ENCODE peak calls at places on chromosomes 5 and 9, in six cellular contexts. J is A549; S is lower lobe of right lung; R is heart right ventricle; P is CD4-positive, CD25-positive, alpha-beta regulatory T cell; G is CD4-positive, alpha-beta memory T cell. L is an unnamed sample.

GRCh38 chr5:160547061-160547460 is 125.4 kb downstream of the PTTG1 start:
- DNase-seq in S (no peak), R (no peak), P (no peak), J (no peak), G (no peak), L (no peak)

GRCh38 chr5:493758-494157 is 30.5 kb downstream of the SLC9A3 start:
- DNase-seq in S (no peak), R (no peak), G (no peak), P (no peak), J (no peak), L (no peak)

GRCh38 chr9:9790216-9790872 is 822.5 kb downstream of the PTPRD start:
- DNase-seq in P (peak; percentile 2), S (no peak), R (no peak), J (no peak), G (no peak), L (no peak)

GRCh38 chr5:147084702-147085101 is 150.1 kb upstream of the STK32A start:
- DNase-seq in R (no peak), G (no peak), S (no peak), J (no peak), P (no peak), L (no peak)

GRCh38 chr5:154111214-154111613 is 72.4 kb downstream of the MFAP3 start:
- DNase-seq in R (no peak), J (no peak), G (no peak), S (no peak), P (no peak), L (no peak)

GRCh38 chr9:111108946-111109345 is 70.7 kb upstream of the LPAR1 start:
- DNase-seq in G (no peak), P (no peak), J (no peak), S (no peak), R (no peak), L (no peak)

GRCh38 chr5:56766926-56767325 is 48.4 kb upstream of the MAP3K1 start:
- DNase-seq in P (no peak), R (no peak), S (no peak), G (no peak), J (no peak), L (no peak)

GRCh38 chr5:72178910-72179815 is 71.9 kb downstream of the MAP1B start:
- DNase-seq in S (no peak), R (peak; percentile 58), J (peak; percentile 17), G (no peak), P (no peak), L (peak; percentile 26)

GRCh38 chr5:120152472-120152871 is 311.6 kb upstream of the PRR16 start:
- DNase-seq in G (no peak), R (no peak), P (no peak), J (no peak), S (no peak), L (no peak)

GRCh38 chr9:8804618-8805017 is 1005.0 kb upstream of the DMAC1 start:
- DNase-seq in S (no peak), J (no peak), P (no peak), R (no peak), G (no peak), L (no peak)

GRCh38 chr5:1500411-1501091 is 23.2 kb downstream of the LPCAT1 start:
- DNase-seq in R (peak; percentile 66), P (no peak), G (no peak), S (peak; percentile 81), J (no peak), L (peak; percentile 58)

GRCh38 chr5:129459485-129460120 is 495 bp upstream of the ADAMTS19 start:
- DNase-seq in P (no peak), G (no peak), R (no peak), S (no peak), J (no peak), L (peak; percentile 20)

GRCh38 chr9:99977042-99977792 is 70.8 kb downstream of the STX17 start:
- DNase-seq in R (no peak), S (no peak), J (no peak), G (no peak), P (no peak), L (no peak)

GRCh38 chr5:68962632-68963484 is 131.0 kb upstream of the SLC30A5 start:
- DNase-seq in R (peak; percentile 77), S (no peak), J (peak; percentile 70), P (no peak), G (no peak), L (peak; percentile 35)

GRCh38 chr9:134192311-134192950 is 28.1 kb upstream of the RNU6ATAC start:
- DNase-seq in S (peak; percentile 20), G (no peak), R (no peak), J (no peak), P (no peak), L (no peak)

GRCh38 chr9:75417471-75417870 is 329.2 kb downstream of the OSTF1 start:
- DNase-seq in R (no peak), G (no peak), S (no peak), P (no peak), J (no peak), L (no peak)

GRCh38 chr5:1217596-1218206 is 7.5 kb upstream of the SLC6A18 start:
- DNase-seq in S (no peak), G (no peak), J (no peak), R (no peak), P (no peak), L (no peak)

GRCh38 chr5:144247131-144247530 is 76.5 kb downstream of the KCTD16 start:
- DNase-seq in S (no peak), P (no peak), G (no peak), J (no peak), R (no peak), L (no peak)

GRCh38 chr5:150464554-150465012 is 15.0 kb upstream of the RPS14 start:
- DNase-seq in J (no peak), R (peak; percentile 70), G (no peak), S (no peak), P (no peak), L (no peak)

GRCh38 chr9:87336407-87336806 is 161.3 kb upstream of the DAPK1 start:
- DNase-seq in J (peak; percentile 13), P (no peak), G (no peak), S (no peak), R (no peak), L (no peak)

GRCh38 chr9:16277471-16277870 is 593.0 kb downstream of the BNC2 start:
- DNase-seq in S (no peak), P (no peak), G (no peak), J (no peak), R (no peak), L (no peak)

GRCh38 chr9:76087978-76088377 is 197.5 kb downstream of the PCSK5 start:
- DNase-seq in R (no peak), P (no peak), J (no peak), G (no peak), S (no peak), L (no peak)

DNA sequence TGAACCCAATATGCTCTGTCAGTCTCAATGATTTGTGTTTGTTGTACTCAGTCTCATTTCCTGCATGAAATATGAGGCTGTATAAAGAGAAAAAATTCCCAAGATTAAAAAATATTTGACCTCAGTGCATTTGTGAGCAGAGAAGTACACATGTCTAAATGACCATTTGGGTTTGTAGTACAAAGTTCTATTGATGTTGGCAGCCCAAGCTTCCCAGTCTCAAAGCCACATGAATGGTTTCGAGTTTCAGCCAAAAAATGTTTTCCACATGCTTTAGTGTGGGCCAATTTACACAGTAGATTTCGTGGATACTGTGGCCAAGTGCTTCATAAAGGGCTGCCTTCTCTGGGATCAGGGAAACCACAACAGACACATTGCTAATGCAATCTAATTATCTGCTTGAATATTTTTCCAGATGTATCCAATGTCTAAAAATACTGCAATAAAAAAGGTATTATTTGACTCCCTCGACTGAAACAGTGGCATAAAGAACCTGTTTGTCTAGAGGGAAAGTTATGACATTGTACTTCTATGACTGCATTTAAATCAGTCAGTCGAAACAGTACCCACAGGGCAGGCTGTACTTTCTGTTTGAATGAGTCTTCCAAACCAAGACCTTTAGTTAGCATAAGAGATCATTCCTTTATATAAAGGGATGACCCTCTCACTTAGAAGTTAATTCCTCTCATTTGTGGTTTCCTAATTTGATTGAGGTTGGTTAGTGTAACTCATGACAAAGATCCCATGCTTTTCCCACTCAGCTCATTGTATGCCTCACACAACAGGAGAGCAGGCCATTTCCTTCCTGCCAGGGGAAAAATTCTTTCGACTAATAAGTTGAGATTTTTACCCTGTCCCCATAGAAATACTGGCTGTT is 500.4 kb downstream of the SPATA31D1 start:
- DNase-seq in S (no peak), G (no peak), R (peak; percentile 72), P (no peak), J (no peak), L (no peak)
- H3K27ac ChIP-seq in S (peak overlapping the region; percentile 22), G (no peak overlapping the region), R (peak overlapping the region; percentile 75), P (no peak overlapping the region), J (no peak overlapping the region), L (peak overlapping the region; percentile 61)

GRCh38 chr5:73654171-73654811 is 28.3 kb downstream of the ARHGEF28 start:
- DNase-seq in G (no peak), S (no peak), P (no peak), J (no peak), R (no peak), L (no peak)
- H3K27ac ChIP-seq in G (no peak overlapping the region), S (no peak overlapping the region), P (no peak overlapping the region), J (peak overlapping the region; percentile 78), R (no peak overlapping the region), L (no peak overlapping the region)

GRCh38 chr5:151675956-151676712 is 10.6 kb downstream of the SPARC start:
- DNase-seq in G (no peak), P (no peak), J (no peak), S (no peak), R (no peak), L (no peak)
- H3K27ac ChIP-seq in G (no peak overlapping the region), P (no peak overlapping the region), J (peak overlapping the region; percentile 11), S (peak overlapping the region; percentile 75), R (peak overlapping the region; percentile 87), L (peak overlapping the region; percentile 33)

GRCh38 chr5:136192015-136192525 is 892 bp downstream of the SMIM32 start:
- DNase-seq in G (no peak), R (no peak), J (no peak), P (no peak), S (no peak), L (no peak)

GRCh38 chr5:136193396-136193935 is 504 bp upstream of the SMIM32 start:
- DNase-seq in G (no peak), J (no peak), S (no peak), R (no peak), P (no peak), L (no peak)

GRCh38 chr5:136191304-136192014 is 1.5 kb downstream of the SMIM32 start:
- DNase-seq in G (no peak), R (no peak), S (no peak), J (no peak), P (no peak), L (no peak)

GRCh38 chr5:136194611-136195010 is 1.6 kb upstream of the SMIM32 start:
- DNase-seq in R (no peak), P (no peak), G (no peak), S (no peak), J (no peak), L (no peak)

GRCh38 chr5:136192526-136193395 is at the start of gene SMIM32:
- DNase-seq in R (peak; percentile 11), J (no peak), G (no peak), S (no peak), P (no peak), L (peak; percentile 72)
- H3K27ac ChIP-seq in R (no peak within 1 kb of the TSS), J (no peak within 1 kb of the TSS), G (no peak within 1 kb of the TSS), S (no peak within 1 kb of the TSS), P (no peak within 1 kb of the TSS), L (no peak within 1 kb of the TSS)

L was measured in pancreas.